ENCODE peak calls at places on chromosomes 16 and 17, in four cellular contexts. D is brain microvascular endothelial cell, S is heart left ventricle, E is hepatocyte. X is an unnamed sample. For H3K27me3, the result is how much of the 10 kb centered on the place peaks cover.

GRCh38 chr17:72985882-72986720 is 106.4 kb downstream of the SLC39A11 start:
- DNase-seq in D (peak), S (peak), E (peak), X (peak)

GRCh38 chr16:4795181-4795827 is at the start of gene SMIM22:
- DNase-seq in D (no peak), S (peak), E (no peak), X (no peak)

GRCh38 chr16:14510939-14511797 is 118.9 kb downstream of the PARN start:
- DNase-seq in D (peak), S (no peak), E (no peak), X (no peak)

GRCh38 chr17:55641559-55642160 is 81.0 kb downstream of the TMEM100 start:
- DNase-seq in D (peak), S (peak), E (peak), X (peak)

GRCh38 chr16:5319799-5320198 is 222.2 kb upstream of the EEF2KMT start:
- DNase-seq in D (no peak), S (no peak), E (no peak), X (no peak)

GRCh38 chr17:28917029-28917428 is 14.2 kb upstream of the DHRS13 start:
- DNase-seq in D (no peak), S (no peak), E (no peak), X (no peak)

GRCh38 chr16:22397459-22397858 is 23.0 kb upstream of the CDR2 start:
- DNase-seq in D (peak), S (no peak), E (peak), X (no peak)

GRCh38 chr17:63178530-63178929 is 212.5 kb downstream of the TANC2 start:
- DNase-seq in D (no peak), S (no peak), E (no peak), X (no peak)

GRCh38 chr17:10096556-10096955 is 101.8 kb downstream of the GAS7 start:
- DNase-seq in D (no peak), S (no peak), E (no peak), X (no peak)

GRCh38 chr17:41352597-41353366 is 2.2 kb upstream of the KRT33A start:
- DNase-seq in D (no peak), S (no peak), E (no peak), X (no peak)

GRCh38 chr17:30458371-30458770 is 18.8 kb upstream of the GOSR1 start:
- DNase-seq in D (no peak), S (no peak), E (no peak), X (no peak)

GRCh38 chr17:70797166-70797565 is 627.8 kb downstream of the KCNJ2 start:
- DNase-seq in D (peak), S (no peak), E (no peak), X (no peak)

DNA sequence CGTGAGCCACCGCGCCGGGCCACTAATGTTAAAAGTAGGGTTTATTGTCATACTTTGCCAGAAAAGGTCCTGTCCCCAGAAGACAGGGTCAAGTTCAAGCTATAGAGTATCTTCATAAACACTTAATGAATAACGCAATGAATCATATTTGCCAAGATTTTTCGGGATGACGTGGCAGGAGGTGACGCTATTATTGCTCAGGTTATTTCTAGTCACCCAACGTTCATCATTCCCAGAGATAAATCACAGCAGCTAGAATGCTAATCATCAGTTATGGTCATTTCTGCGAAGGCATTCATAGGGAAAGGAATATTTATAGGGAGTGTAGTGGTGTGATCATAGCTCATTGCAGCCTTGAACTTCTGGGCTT is 2.0 kb downstream of the TMC5 start:
- DNase-seq in D (peak), S (no peak), E (no peak), X (no peak)
- H3K4me3 ChIP-seq in D (no peak), S (no peak), E (no peak), X (no peak)

GRCh38 chr17:81527591-81528383 is at the start of gene FSCN2:
- DNase-seq in D (no peak), S (no peak), E (no peak), X (peak)

GRCh38 chr17:81528384-81528650 is 140 bp downstream of the FSCN2 start:
- DNase-seq in D (no peak), S (no peak), E (no peak), X (no peak)

GRCh38 chr17:81529437-81529803 is 1.2 kb downstream of the FSCN2 start:
- DNase-seq in D (no peak), S (no peak), E (no peak), X (no peak)

GRCh38 chr17:81526662-81527571 is 1.3 kb upstream of the FSCN2 start:
- DNase-seq in D (no peak), S (no peak), E (no peak), X (peak)

DNA sequence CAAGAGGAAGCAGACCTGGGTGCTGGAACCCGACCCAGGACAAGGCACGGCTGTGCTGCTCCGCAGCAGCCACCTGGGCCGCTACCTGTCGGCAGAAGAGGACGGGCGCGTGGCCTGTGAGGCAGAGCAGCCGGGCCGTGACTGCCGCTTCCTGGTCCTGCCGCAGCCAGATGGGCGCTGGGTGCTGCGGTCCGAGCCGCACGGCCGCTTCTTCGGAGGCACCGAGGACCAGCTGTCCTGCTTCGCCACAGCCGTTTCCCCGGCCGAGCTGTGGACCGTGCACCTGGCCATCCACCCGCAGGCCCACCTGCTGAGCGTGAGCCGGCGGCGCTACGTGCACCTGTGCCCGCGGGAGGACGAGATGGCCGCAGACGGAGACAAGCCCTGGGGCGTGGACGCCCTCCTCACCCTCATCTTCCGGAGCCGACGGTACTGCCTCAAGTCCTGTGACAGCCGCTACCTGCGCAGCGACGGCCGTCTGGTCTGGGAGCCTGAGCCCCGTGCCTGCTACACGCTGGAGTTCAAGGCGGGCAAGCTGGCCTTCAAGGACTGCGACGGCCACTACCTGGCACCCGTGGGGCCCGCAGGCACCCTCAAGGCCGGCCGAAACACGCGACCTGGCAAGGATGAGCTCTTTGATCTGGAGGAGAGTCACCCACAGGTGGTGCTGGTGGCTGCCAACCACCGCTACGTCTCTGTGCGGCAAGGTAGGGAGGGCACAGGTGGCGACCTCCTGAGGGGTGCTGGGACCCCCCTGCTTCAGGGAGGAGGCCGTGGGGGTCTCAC is 667 bp downstream of the FSCN2 start:
- DNase-seq in D (no peak), S (no peak), E (no peak), X (no peak)
- H3K27me3 ChIP-seq in D (under half), S (under half), E (under half), X (under half)

GRCh38 chr17:12584727-12585126 is 81.0 kb upstream of the MYOCD start:
- DNase-seq in D (no peak), S (no peak), E (no peak), X (no peak)

GRCh38 chr17:12579245-12579644 is 86.4 kb upstream of the MYOCD start:
- DNase-seq in D (no peak), S (no peak), E (no peak), X (no peak)

GRCh38 chr17:12575641-12576040 is 90.0 kb upstream of the MYOCD start:
- DNase-seq in D (no peak), S (no peak), E (no peak), X (no peak)

GRCh38 chr17:12580640-12581039 is 85.0 kb upstream of the MYOCD start:
- DNase-seq in D (peak), S (no peak), E (no peak), X (no peak)
- H3K4me3 ChIP-seq in D (no peak), S (peak), E (no peak), X (no peak)

DNA sequence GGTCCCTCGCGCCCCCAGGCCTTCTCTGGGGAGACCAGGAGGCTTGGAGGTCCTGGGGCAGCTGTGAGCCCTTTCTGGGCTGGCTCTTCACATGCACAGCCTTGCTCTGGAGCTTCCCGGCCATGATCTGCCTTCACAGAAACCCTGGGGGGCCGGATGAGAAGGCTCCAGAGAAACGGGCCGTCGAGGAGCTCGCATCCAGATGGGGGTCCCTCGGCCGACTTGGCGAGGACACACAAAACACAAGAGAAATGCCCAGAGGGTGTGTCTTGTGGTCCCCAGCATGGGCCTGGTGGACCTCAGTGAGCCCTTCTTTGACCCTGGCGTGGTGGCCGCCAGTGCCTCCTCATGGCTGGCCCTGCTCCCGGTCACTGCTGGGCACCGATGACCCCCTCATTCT is 26.6 kb upstream of the BAHCC1 start:
- DNase-seq in D (no peak), S (no peak), E (no peak), X (no peak)
- H3K27me3 ChIP-seq in D (under half), S (under half), E (under half), X (under half)

DNA sequence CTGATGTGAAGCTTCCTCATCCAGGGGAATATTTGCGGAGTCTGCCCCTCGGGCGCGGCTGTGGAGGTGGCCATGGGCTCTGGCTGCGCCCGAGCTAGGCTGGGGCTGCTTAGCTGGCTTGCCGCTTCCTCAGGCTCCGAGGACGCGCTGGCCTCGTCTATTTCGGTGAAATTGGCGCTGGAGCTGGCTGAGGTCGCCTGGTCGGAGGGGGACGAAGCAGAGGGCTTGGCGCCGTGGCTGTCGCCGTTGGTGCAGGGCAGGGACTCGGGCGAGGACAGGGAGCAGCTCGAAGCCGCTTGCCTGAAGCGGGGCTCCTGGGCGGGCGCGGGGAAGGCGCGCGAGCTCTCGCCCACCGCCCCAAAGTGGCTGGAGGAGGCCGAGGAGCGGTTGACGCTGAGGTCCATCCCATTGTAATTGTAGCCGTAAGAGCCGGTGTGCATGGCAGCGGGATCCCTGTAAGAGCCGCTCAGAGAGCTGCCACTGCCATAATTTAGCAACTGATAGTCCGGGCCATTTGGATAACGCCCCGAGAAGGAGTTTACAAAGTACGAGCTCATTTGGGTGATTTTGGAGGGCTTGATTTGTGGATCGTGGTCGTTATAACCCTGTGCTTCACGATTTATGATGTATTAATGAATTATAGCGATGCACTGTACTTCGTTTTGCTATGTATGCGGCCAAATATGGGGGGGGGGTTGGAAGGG is at the start of gene HOXB5:
- DNase-seq in D (no peak), S (no peak), E (peak), X (peak)
- H3K4me3 ChIP-seq in D (peak), S (peak), E (peak), X (no peak)

GRCh38 chr17:2853722-2854580 is 57.7 kb downstream of the RAP1GAP2 start:
- DNase-seq in D (no peak), S (peak), E (peak), X (peak)

GRCh38 chr17:2855063-2855600 is 58.9 kb downstream of the RAP1GAP2 start:
- DNase-seq in D (no peak), S (no peak), E (no peak), X (no peak)

GRCh38 chr17:2860045-2860444 is 63.8 kb downstream of the RAP1GAP2 start:
- DNase-seq in D (no peak), S (no peak), E (no peak), X (no peak)

GRCh38 chr17:2854662-2855061 is 58.4 kb downstream of the RAP1GAP2 start:
- DNase-seq in D (no peak), S (peak), E (no peak), X (no peak)

GRCh38 chr17:2856727-2857126 is 60.5 kb downstream of the RAP1GAP2 start:
- DNase-seq in D (no peak), S (no peak), E (no peak), X (no peak)
- H3K27me3 ChIP-seq in D (under half), S (under half), E (under half), X (under half)

DNA sequence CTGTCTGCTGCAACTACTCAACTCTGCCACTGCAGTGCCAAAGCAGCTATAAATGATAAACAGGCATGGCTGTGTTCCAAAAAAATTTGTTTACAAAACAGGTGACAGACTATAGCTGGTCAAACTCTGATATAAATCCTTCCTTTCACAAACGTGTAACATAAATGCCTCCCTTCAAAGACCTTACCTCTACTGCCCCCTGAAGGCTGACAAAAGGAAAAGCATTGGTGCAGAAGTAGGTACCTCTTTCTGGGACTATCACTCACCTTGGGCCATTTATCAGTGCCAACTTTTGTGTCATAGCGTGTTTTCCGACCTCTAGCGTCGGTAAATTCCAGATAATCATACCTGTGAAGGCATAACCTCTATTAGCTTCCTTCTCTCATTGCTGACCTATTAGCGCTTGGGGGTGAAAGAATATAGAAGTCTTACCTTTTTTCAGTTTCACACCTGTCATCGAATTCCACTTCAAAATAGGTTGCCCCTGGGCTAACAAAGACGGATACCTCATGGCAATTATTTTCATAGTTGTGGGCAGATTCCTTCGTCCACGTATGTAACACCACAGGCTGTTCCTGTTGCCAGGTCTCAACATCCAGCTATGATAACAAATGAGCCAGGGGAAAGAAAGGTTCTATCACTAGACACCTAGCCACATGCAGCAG is 67.9 kb downstream of the ZZEF1 start:
- DNase-seq in D (no peak), S (no peak), E (peak), X (peak)
- H3K4me3 ChIP-seq in D (no peak), S (no peak), E (no peak), X (no peak)

GRCh38 chr16:70482624-70483023 is 28.2 kb downstream of the FCSK start:
- DNase-seq in D (no peak), S (no peak), E (no peak), X (peak)

GRCh38 chr16:70480127-70481105 is 26.0 kb downstream of the FCSK start:
- DNase-seq in D (no peak), S (no peak), E (no peak), X (peak)

GRCh38 chr16:70481929-70482536 is 27.6 kb downstream of the FCSK start:
- DNase-seq in D (no peak), S (no peak), E (no peak), X (no peak)

GRCh38 chr16:70483426-70483825 is 29.0 kb downstream of the FCSK start:
- DNase-seq in D (no peak), S (no peak), E (no peak), X (no peak)

DNA sequence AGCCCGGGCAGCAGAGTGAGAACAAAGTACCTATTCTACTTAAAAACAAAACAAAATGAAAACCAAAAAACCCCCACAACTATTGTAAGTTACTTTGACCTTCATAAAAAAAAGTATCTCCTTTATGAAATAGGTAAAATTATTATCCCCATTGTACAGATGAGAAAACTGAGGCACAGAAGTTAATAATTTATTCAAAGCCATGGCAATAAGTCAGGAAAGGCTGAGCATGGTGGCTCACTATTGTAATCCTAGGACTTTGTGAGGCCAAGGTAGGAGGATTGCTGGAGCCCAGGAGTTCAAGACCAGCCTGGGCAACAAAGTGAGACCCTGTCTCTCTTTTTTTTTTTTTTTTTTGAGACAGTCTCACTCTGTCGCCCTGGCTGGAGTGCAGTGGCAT is 30.5 kb downstream of the FCSK start:
- DNase-seq in D (no peak), S (no peak), E (no peak), X (no peak)
- H3K27me3 ChIP-seq in D (under half), S (under half), E (under half), X (under half)

DNA sequence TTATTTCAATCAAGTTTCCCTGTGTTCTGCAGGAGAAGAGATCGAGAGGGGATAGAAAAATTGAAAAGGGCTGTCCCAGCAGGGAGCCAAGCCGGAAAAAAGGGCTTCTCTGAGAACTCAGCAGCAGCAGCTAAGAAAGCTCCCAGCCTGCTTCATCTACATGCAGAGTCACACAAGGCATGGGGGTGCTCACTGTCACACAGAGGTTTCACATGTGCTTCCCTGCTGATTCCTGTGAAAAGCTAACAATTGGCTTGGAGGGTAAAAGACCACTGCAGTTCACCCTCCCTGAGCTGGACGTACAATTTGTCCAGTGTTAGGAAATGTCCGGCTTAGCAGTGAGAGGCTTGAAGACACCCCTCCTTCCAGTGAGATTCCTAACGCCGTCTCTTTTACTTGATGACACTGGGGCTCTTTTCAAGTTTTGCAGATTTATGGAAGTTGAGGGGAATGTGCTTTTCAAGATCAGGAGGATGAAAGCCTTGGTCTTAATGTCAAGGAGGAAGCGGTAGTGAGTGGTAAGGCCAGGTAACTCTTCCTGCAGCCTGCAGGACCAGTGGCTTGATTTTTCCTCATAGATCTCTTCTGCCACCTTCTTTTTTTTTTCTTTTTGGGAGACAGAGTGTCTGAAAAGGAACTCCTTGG is 85.6 kb downstream of the WNT3 start:
- DNase-seq in D (no peak), S (no peak), E (no peak), X (peak)
- H3K4me3 ChIP-seq in D (no peak), S (no peak), E (no peak), X (no peak)